ENCODE peak calls at places on chromosome 11, in nine cellular contexts. One of them, this sample, is unnamed.

GRCh38 chr11:84800755-84801346 is 826.3 kb downstream of the DLG2 start:
- DNase-seq in lower leg skin: no peak
- DNase-seq in thyroid gland: no peak
- DNase-seq in cardiac muscle cell: peak
- DNase-seq in AG09309: peak
- DNase-seq in CD8-positive, alpha-beta T cell: no peak
- DNase-seq in epithelial cell of esophagus: peak
- DNase-seq in uterus: no peak
- DNase-seq in fibroblast of lung: peak
- DNase-seq in this sample: no peak

GRCh38 chr11:130612291-130612802 is 163.9 kb downstream of the ADAMTS15 start:
- DNase-seq in lower leg skin: no peak
- DNase-seq in thyroid gland: no peak
- DNase-seq in cardiac muscle cell: peak
- DNase-seq in AG09309: no peak
- DNase-seq in CD8-positive, alpha-beta T cell: no peak
- DNase-seq in epithelial cell of esophagus: peak
- DNase-seq in uterus: no peak
- DNase-seq in fibroblast of lung: peak
- DNase-seq in this sample: no peak

GRCh38 chr11:85187992-85188391 is 439.2 kb downstream of the DLG2 start:
- DNase-seq in lower leg skin: no peak
- DNase-seq in thyroid gland: no peak
- DNase-seq in cardiac muscle cell: no peak
- DNase-seq in AG09309: no peak
- DNase-seq in CD8-positive, alpha-beta T cell: no peak
- DNase-seq in epithelial cell of esophagus: no peak
- DNase-seq in uterus: no peak
- DNase-seq in fibroblast of lung: no peak
- DNase-seq in this sample: no peak

GRCh38 chr11:77155082-77155475 is 27.0 kb downstream of the MYO7A start:
- DNase-seq in lower leg skin: no peak
- DNase-seq in thyroid gland: no peak
- DNase-seq in cardiac muscle cell: no peak
- DNase-seq in AG09309: no peak
- DNase-seq in CD8-positive, alpha-beta T cell: no peak
- DNase-seq in epithelial cell of esophagus: no peak
- DNase-seq in uterus: no peak
- DNase-seq in fibroblast of lung: no peak
- DNase-seq in this sample: no peak

GRCh38 chr11:119206512-119207299 is 567 bp downstream of the CBL start:
- DNase-seq in lower leg skin: peak
- DNase-seq in thyroid gland: peak
- DNase-seq in cardiac muscle cell: no peak
- DNase-seq in AG09309: no peak
- DNase-seq in CD8-positive, alpha-beta T cell: peak
- DNase-seq in epithelial cell of esophagus: peak
- DNase-seq in uterus: peak
- DNase-seq in fibroblast of lung: no peak
- DNase-seq in this sample: no peak

GRCh38 chr11:131064373-131064991 is 148.2 kb upstream of the SNX19 start:
- DNase-seq in lower leg skin: no peak
- DNase-seq in thyroid gland: peak
- DNase-seq in cardiac muscle cell: peak
- DNase-seq in AG09309: peak
- DNase-seq in CD8-positive, alpha-beta T cell: no peak
- DNase-seq in epithelial cell of esophagus: peak
- DNase-seq in uterus: peak
- DNase-seq in fibroblast of lung: peak
- DNase-seq in this sample: no peak

GRCh38 chr11:100525635-100526034 is 161.5 kb upstream of the ARHGAP42 start:
- DNase-seq in lower leg skin: no peak
- DNase-seq in thyroid gland: no peak
- DNase-seq in cardiac muscle cell: no peak
- DNase-seq in AG09309: no peak
- DNase-seq in CD8-positive, alpha-beta T cell: no peak
- DNase-seq in epithelial cell of esophagus: peak
- DNase-seq in uterus: no peak
- DNase-seq in fibroblast of lung: no peak
- DNase-seq in this sample: no peak

GRCh38 chr11:111937461-111937769 is 272 bp downstream of the DIXDC1 start:
- DNase-seq in lower leg skin: no peak
- DNase-seq in thyroid gland: no peak
- DNase-seq in cardiac muscle cell: no peak
- DNase-seq in AG09309: no peak
- DNase-seq in CD8-positive, alpha-beta T cell: no peak
- DNase-seq in epithelial cell of esophagus: no peak
- DNase-seq in uterus: no peak
- DNase-seq in fibroblast of lung: no peak
- DNase-seq in this sample: no peak

GRCh38 chr11:119263352-119263940 is 53.5 kb downstream of the MCAM start:
- DNase-seq in lower leg skin: no peak
- DNase-seq in thyroid gland: no peak
- DNase-seq in cardiac muscle cell: peak
- DNase-seq in AG09309: no peak
- DNase-seq in CD8-positive, alpha-beta T cell: no peak
- DNase-seq in epithelial cell of esophagus: no peak
- DNase-seq in uterus: no peak
- DNase-seq in fibroblast of lung: no peak
- DNase-seq in this sample: no peak

GRCh38 chr11:126415128-126415527 is 59.6 kb downstream of the ST3GAL4 start:
- DNase-seq in lower leg skin: peak
- DNase-seq in thyroid gland: peak
- DNase-seq in cardiac muscle cell: peak
- DNase-seq in AG09309: peak
- DNase-seq in CD8-positive, alpha-beta T cell: no peak
- DNase-seq in epithelial cell of esophagus: no peak
- DNase-seq in uterus: peak
- DNase-seq in fibroblast of lung: peak
- DNase-seq in this sample: peak

GRCh38 chr11:94128171-94128745 is 383 bp upstream of the PANX1 start:
- DNase-seq in lower leg skin: peak
- DNase-seq in thyroid gland: no peak
- DNase-seq in cardiac muscle cell: no peak
- DNase-seq in AG09309: no peak
- DNase-seq in CD8-positive, alpha-beta T cell: no peak
- DNase-seq in epithelial cell of esophagus: peak
- DNase-seq in uterus: no peak
- DNase-seq in fibroblast of lung: no peak
- DNase-seq in this sample: no peak

GRCh38 chr11:22681281-22681812 is 14.9 kb downstream of the GAS2 start:
- DNase-seq in lower leg skin: no peak
- DNase-seq in thyroid gland: no peak
- DNase-seq in cardiac muscle cell: no peak
- DNase-seq in AG09309: no peak
- DNase-seq in CD8-positive, alpha-beta T cell: no peak
- DNase-seq in epithelial cell of esophagus: no peak
- DNase-seq in uterus: no peak
- DNase-seq in fibroblast of lung: no peak
- DNase-seq in this sample: no peak
- H3K4me3 ChIP-seq in lower leg skin: no peak
- H3K4me3 ChIP-seq in thyroid gland: no peak
- H3K4me3 ChIP-seq in cardiac muscle cell: no peak
- H3K4me3 ChIP-seq in AG09309: no peak
- H3K4me3 ChIP-seq in CD8-positive, alpha-beta T cell: no peak
- H3K4me3 ChIP-seq in epithelial cell of esophagus: no peak
- H3K4me3 ChIP-seq in uterus: no peak
- H3K4me3 ChIP-seq in fibroblast of lung: no peak
- H3K4me3 ChIP-seq in this sample: no peak

DNA sequence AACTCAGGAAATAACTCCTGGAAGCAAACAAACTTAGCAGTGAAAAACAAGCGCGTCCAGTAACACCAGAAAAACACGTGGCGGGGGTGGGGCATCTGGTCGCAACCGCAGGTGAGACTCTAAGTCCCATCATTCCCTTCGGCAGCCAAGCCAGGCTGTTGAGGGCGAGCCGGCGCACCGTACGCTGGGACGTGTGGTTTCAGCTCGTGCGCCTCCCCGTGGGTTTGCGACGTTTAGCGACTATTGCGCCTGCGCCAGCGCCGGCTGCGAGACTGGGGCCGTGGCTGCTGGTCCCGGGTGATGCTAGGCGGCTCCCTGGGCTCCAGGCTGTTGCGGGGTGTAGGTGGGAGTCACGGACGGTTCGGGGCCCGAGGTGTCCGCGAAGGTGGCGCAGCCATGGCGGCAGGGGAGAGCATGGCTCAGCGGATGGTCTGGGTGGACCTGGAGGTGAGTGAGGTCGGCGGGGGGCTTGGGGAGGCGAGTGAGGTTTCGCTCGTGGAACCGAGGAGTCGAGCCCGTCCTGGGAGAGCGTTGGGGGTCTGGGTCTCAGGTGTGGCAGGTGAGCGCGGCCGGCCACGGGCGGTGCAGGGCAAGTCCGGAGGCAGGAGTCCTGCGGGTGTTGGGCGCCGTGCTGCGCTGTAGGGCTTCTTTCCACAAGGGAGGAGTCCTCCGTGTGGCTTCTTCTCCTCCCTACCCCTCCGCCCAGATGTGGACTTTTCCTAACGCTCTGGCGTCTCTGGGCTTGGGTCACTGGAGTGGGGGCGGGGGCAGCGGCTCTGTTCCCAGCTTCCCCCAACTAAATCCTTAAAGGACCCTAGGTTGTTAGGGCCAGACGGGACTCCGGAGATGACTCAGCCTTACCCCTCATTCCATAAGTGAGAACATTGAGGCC is at the start of gene REXO2:
- DNase-seq in lower leg skin: peak
- DNase-seq in thyroid gland: peak
- DNase-seq in cardiac muscle cell: peak
- DNase-seq in AG09309: peak
- DNase-seq in CD8-positive, alpha-beta T cell: peak
- DNase-seq in epithelial cell of esophagus: peak
- DNase-seq in uterus: peak
- DNase-seq in fibroblast of lung: peak
- DNase-seq in this sample: peak
- TF ChIP-seq CTCF in lower leg skin: no peak
- TF ChIP-seq CTCF in thyroid gland: peak
- TF ChIP-seq CTCF in cardiac muscle cell: peak
- TF ChIP-seq CTCF in AG09309: peak
- TF ChIP-seq CTCF in CD8-positive, alpha-beta T cell: no peak
- TF ChIP-seq CTCF in epithelial cell of esophagus: peak
- TF ChIP-seq CTCF in uterus: peak
- TF ChIP-seq CTCF in fibroblast of lung: peak
- TF ChIP-seq CTCF in this sample: no peak

GRCh38 chr11:66142370-66143263 is 72.5 kb downstream of the PACS1 start:
- DNase-seq in lower leg skin: no peak
- DNase-seq in thyroid gland: no peak
- DNase-seq in cardiac muscle cell: peak
- DNase-seq in AG09309: no peak
- DNase-seq in CD8-positive, alpha-beta T cell: no peak
- DNase-seq in epithelial cell of esophagus: peak
- DNase-seq in uterus: no peak
- DNase-seq in fibroblast of lung: no peak
- DNase-seq in this sample: no peak
- H3K4me3 ChIP-seq in lower leg skin: no peak
- H3K4me3 ChIP-seq in thyroid gland: no peak
- H3K4me3 ChIP-seq in cardiac muscle cell: no peak
- H3K4me3 ChIP-seq in AG09309: no peak
- H3K4me3 ChIP-seq in CD8-positive, alpha-beta T cell: no peak
- H3K4me3 ChIP-seq in epithelial cell of esophagus: no peak
- H3K4me3 ChIP-seq in uterus: no peak
- H3K4me3 ChIP-seq in fibroblast of lung: no peak
- H3K4me3 ChIP-seq in this sample: no peak

DNA sequence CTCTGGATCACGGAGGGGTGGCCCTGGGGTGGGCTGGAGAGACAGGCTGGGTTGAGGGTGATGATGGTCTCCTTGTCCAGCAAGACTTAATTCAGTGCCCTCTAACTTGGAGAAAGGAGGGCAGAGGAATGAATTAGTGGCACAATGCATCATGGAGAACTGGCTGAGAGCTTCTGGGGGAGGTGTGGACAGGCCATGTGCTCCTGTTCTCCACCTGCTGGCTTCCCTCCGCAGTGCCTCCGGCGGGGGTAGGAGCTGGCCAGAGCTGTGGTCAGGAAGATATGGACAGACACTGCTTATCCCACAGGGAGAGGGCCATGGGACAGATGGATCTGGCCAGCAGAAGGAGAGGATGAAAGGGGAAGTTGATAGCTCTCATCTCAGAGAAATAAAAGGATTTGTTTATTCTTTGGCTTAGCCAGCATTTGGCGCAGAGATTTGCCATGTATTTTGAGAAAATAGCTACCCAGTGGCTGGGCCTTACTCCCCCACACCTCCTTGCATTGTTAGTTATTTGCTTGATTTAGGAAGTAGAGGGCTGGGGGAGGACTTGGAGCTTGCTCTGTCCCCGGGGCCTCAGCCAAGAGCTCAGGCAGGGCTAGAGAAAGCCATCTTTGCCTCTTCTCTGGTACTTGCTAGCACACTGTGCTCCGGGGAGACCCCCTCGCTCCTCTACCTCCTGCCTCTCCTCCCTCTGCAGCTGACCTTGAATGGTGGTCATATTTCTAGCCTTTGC is 93.2 kb downstream of the SCN3B start:
- DNase-seq in lower leg skin: no peak
- DNase-seq in thyroid gland: peak
- DNase-seq in cardiac muscle cell: peak
- DNase-seq in AG09309: no peak
- DNase-seq in CD8-positive, alpha-beta T cell: no peak
- DNase-seq in epithelial cell of esophagus: peak
- DNase-seq in uterus: peak
- DNase-seq in fibroblast of lung: no peak
- DNase-seq in this sample: no peak
- TF ChIP-seq CTCF in lower leg skin: no peak
- TF ChIP-seq CTCF in thyroid gland: peak
- TF ChIP-seq CTCF in cardiac muscle cell: peak
- TF ChIP-seq CTCF in AG09309: peak
- TF ChIP-seq CTCF in CD8-positive, alpha-beta T cell: no peak
- TF ChIP-seq CTCF in epithelial cell of esophagus: peak
- TF ChIP-seq CTCF in uterus: no peak
- TF ChIP-seq CTCF in fibroblast of lung: peak
- TF ChIP-seq CTCF in this sample: no peak

GRCh38 chr11:27052668-27053067 is 12.1 kb downstream of the BBOX1 start:
- DNase-seq in lower leg skin: no peak
- DNase-seq in thyroid gland: no peak
- DNase-seq in cardiac muscle cell: peak
- DNase-seq in AG09309: no peak
- DNase-seq in CD8-positive, alpha-beta T cell: no peak
- DNase-seq in epithelial cell of esophagus: no peak
- DNase-seq in uterus: no peak
- DNase-seq in fibroblast of lung: no peak
- DNase-seq in this sample: no peak
- H3K4me3 ChIP-seq in lower leg skin: no peak
- H3K4me3 ChIP-seq in thyroid gland: no peak
- H3K4me3 ChIP-seq in cardiac muscle cell: no peak
- H3K4me3 ChIP-seq in AG09309: no peak
- H3K4me3 ChIP-seq in CD8-positive, alpha-beta T cell: no peak
- H3K4me3 ChIP-seq in epithelial cell of esophagus: no peak
- H3K4me3 ChIP-seq in uterus: no peak
- H3K4me3 ChIP-seq in fibroblast of lung: no peak
- H3K4me3 ChIP-seq in this sample: no peak

This sample was measured in right atrium auricular region.